ENCODE peak calls at places on chromosomes 2 and 18, in five cellular contexts. L is NCI-H1436; V is CD4-positive, alpha-beta T cell; H is NCI-H1105; A is HTR-8/SVneo. U is an unnamed sample.

GRCh38 chr2:230658877-230659652 is 53.6 kb upstream of the CAB39 start:
- DNase-seq in A (no peak), L (no peak), H (no peak), V (peak), U (no peak)

GRCh38 chr2:200929334-200930249 is 33.9 kb downstream of the ORC2 start:
- DNase-seq in A (no peak), L (no peak), H (no peak), V (no peak), U (no peak)

GRCh38 chr2:25009954-25010353 is 31.9 kb upstream of the EFR3B start:
- DNase-seq in V (no peak), L (no peak), A (no peak), H (no peak), U (no peak)

GRCh38 chr2:8448822-8449577 is 232.9 kb upstream of the ID2 start:
- DNase-seq in V (no peak), L (peak), H (peak), A (no peak), U (no peak)

GRCh38 chr2:212537311-212538155 is 1.1 kb downstream of the ERBB4 start:
- DNase-seq in A (peak), L (peak), H (peak), V (no peak), U (peak)

GRCh38 chr2:64179582-64180321 is 35.5 kb upstream of the PELI1 start:
- DNase-seq in L (no peak), V (no peak), H (no peak), A (no peak), U (no peak)

GRCh38 chr2:222859786-222860726 is 780 bp upstream of the ACSL3 start:
- DNase-seq in A (no peak), L (peak), H (peak), V (no peak), U (peak)

GRCh38 chr2:6919912-6920905 is 3.0 kb downstream of the RNF144A start:
- DNase-seq in L (no peak), V (no peak), A (no peak), H (no peak), U (no peak)

GRCh38 chr2:1653956-1654695 is 90.2 kb downstream of the PXDN start:
- DNase-seq in V (no peak), H (no peak), A (no peak), L (no peak), U (no peak)

GRCh38 chr2:144479659-144480058 is 40.3 kb downstream of the ZEB2 start:
- DNase-seq in V (no peak), A (no peak), L (no peak), H (no peak), U (no peak)

GRCh38 chr2:109333414-109334194 is 204.6 kb downstream of the SH3RF3 start:
- DNase-seq in V (no peak), L (no peak), H (no peak), A (no peak), U (no peak)

GRCh38 chr2:201235865-201236811 is 24.2 kb upstream of the CASP8 start:
- DNase-seq in V (peak), L (no peak), A (peak), H (peak), U (peak)

GRCh38 chr18:80088823-80089222 is 20.2 kb upstream of the ADNP2 start:
- DNase-seq in A (no peak), L (no peak), H (no peak), V (no peak), U (no peak)

GRCh38 chr2:38720613-38721241 is 30.4 kb downstream of the SRSF7 start:
- DNase-seq in V (no peak), A (no peak), H (no peak), L (no peak), U (peak)

GRCh38 chr18:77369644-77370043 is 120.0 kb downstream of the GALR1 start:
- DNase-seq in L (no peak), V (no peak), H (no peak), A (no peak), U (no peak)

GRCh38 chr2:23418490-23418911 is 33.5 kb downstream of the KLHL29 start:
- DNase-seq in A (peak), V (no peak), L (no peak), H (no peak), U (no peak)

GRCh38 chr18:35991696-35992095 is 19.2 kb downstream of the RMP24 start:
- DNase-seq in A (no peak), V (no peak), L (no peak), H (no peak), U (no peak)

GRCh38 chr2:62119313-62119969 is 76.5 kb upstream of the B3GNT2 start:
- DNase-seq in L (no peak), A (no peak), H (no peak), V (no peak), U (no peak)

GRCh38 chr2:3267869-3268704 is 109.5 kb downstream of the EIPR1 start:
- DNase-seq in A (no peak), V (no peak), H (no peak), L (no peak), U (no peak)

GRCh38 chr2:196233033-196233807 is 61.8 kb upstream of the STK17B start:
- DNase-seq in L (no peak), A (peak), H (no peak), V (no peak), U (peak)

GRCh38 chr2:206083602-206084467 is 2.1 kb downstream of the INO80D start:
- DNase-seq in A (no peak), H (no peak), L (no peak), V (peak), U (peak)

GRCh38 chr2:25587361-25587760 is 86.0 kb downstream of the DTNB start:
- DNase-seq in H (no peak), A (no peak), L (no peak), V (no peak), U (no peak)

GRCh38 chr2:37631698-37632097 is 39.7 kb downstream of the CDC42EP3 start:
- DNase-seq in A (no peak), V (no peak), H (peak), L (peak), U (no peak)

U was measured in prostate gland.